ENCODE peak calls at places on chromosomes 5 and 9, in six cellular contexts. H is SJCRH30, I is Peyer's patch, G is GM23248, E is hepatocyte, C is left ventricle myocardium inferior. D is an unnamed sample.

GRCh38 chr5:73564644-73565165 is 734 bp downstream of the ANKRA2 start:
- DNase-seq in E (no peak), C (no peak), I (no peak), G (peak; percentile 48), H (peak; percentile 24), D (no peak)

GRCh38 chr9:90974007-90974406 is 172.4 kb downstream of the SYK start:
- DNase-seq in C (no peak), G (no peak), E (no peak), H (no peak), I (no peak), D (no peak)

GRCh38 chr5:78778538-78778937 is 130.0 kb upstream of the LHFPL2 start:
- DNase-seq in I (no peak), G (peak; percentile 64), C (no peak), H (peak; percentile 72), E (no peak), D (no peak)

GRCh38 chr9:130665431-130666392 is 1.3 kb downstream of the PRDM12 start:
- DNase-seq in C (no peak), H (peak; percentile 76), G (peak; percentile 40), I (no peak), E (no peak), D (peak; percentile 79)

GRCh38 chr9:33881635-33882034 is 64.7 kb downstream of the UBE2R2 start:
- DNase-seq in C (no peak), E (no peak), G (peak; percentile 56), I (no peak), H (no peak), D (no peak)

GRCh38 chr5:139232161-139232724 is 34.1 kb upstream of the SIL1 start:
- DNase-seq in I (no peak), H (no peak), C (no peak), G (peak; percentile 14), E (peak; percentile 15), D (no peak)

GRCh38 chr5:98639258-98639657 is 134.2 kb upstream of the RGMB start:
- DNase-seq in G (no peak), C (no peak), H (peak; percentile 13), I (no peak), E (no peak), D (peak; percentile 62)

GRCh38 chr9:27726244-27727141 is 153.2 kb upstream of the C9orf72 start:
- DNase-seq in E (peak; percentile 87), G (peak; percentile 71), H (peak; percentile 79), I (peak; percentile 64), C (peak; percentile 20), D (peak; percentile 90)

GRCh38 chr9:91898451-91899433 is 51.3 kb downstream of the ROR2 start:
- DNase-seq in I (no peak), E (peak; percentile 58), C (no peak), G (peak; percentile 47), H (peak; percentile 20), D (peak; percentile 77)

DNA sequence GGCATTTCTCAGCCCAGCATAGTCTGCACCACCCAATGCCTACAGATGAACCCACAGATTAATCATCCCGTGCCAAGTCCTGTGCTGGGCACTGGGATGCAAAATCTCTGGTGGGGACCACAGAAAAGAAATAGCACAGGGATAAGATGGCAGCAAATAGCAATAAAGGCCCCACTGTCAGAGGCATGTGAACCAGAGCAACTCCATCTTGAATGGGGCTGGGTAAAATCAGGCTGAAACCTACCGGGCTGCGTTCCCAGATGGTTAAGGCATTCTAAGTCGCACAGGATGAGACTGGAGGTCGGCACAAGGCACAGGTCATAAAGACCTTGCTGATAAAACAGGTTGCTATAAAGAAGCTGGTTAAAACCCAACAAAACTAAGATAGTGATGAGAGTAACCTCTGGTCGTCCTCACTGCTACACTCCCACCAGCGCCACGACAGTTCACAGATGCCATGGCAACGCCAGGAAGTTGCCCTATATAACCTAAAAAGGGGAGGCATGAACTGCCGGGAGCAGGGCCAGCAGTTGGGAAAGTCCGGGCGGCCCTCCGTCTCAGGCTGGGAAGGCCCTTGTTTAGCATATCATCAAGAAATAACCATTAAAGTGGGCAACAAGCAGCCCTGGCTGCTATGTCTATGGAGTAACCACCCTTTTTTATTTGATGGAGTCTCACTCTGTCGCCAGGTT is 65.2 kb downstream of the C9orf50 start:
- DNase-seq in I (no peak), C (no peak), H (no peak), E (no peak), G (no peak), D (peak; percentile 49)
- H3K27ac ChIP-seq in I (no peak overlapping the region), C (no peak overlapping the region), H (no peak overlapping the region), E (no peak overlapping the region), G (no peak overlapping the region), D (no peak overlapping the region)

DNA sequence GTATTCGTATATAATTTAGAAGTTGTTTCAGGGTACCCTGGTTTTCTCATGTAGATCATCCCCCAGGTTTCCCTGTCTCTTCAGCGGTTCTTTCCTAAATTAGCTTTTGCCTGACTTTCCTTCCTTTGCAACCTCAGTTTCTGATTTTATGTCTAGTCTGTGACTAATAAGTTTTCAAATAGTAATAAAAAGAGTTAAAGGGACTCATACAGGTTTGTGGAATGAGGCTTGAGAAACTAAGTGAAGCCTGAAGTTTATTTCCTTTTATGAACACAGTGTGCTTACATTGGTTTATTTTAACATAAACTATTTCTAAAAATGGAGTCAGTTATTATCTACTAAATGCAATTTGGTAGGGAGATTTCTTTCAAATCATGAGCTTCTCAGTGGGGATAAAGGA is 96.8 kb downstream of the TRIO start:
- DNase-seq in H (no peak), I (no peak), E (no peak), G (no peak), C (no peak), D (no peak)
- H3K4me1 ChIP-seq in H (peaks cover 43% of the 10 kb centered on the region), I (peaks cover 17% of the 10 kb centered on the region), E (no peaks in the 10 kb centered on the region), G (peaks cover 83% of the 10 kb centered on the region), C (peaks cover 81% of the 10 kb centered on the region), D (peaks cover 4% of the 10 kb centered on the region)

GRCh38 chr9:117403848-117404247 is 11.0 kb downstream of the ASTN2 start:
- DNase-seq in I (no peak), E (no peak), H (no peak), G (no peak), C (no peak), D (no peak)
- H3K27ac ChIP-seq in I (no peak overlapping the region), E (no peak overlapping the region), H (no peak overlapping the region), G (no peak overlapping the region), C (no peak overlapping the region), D (no peak overlapping the region)

GRCh38 chr9:127545196-127546124 is 66.6 kb upstream of the STXBP1 start:
- DNase-seq in H (peak; percentile 91), I (peak; percentile 61), C (no peak), G (peak; percentile 65), E (peak; percentile 82), D (peak; percentile 82)
- H3K4me1 ChIP-seq in H (peaks cover 45% of the 10 kb centered on the region), I (peaks cover 77% of the 10 kb centered on the region), C (peaks cover 94% of the 10 kb centered on the region), G (peaks cover 74% of the 10 kb centered on the region), E (peaks cover 23% of the 10 kb centered on the region), D (peaks cover 8% of the 10 kb centered on the region)

GRCh38 chr9:10612649-10613398 is at the start of gene PTPRD:
- DNase-seq in C (no peak), I (no peak), G (peak; percentile 42), E (peak; percentile 85), H (peak; percentile 6), D (peak; percentile 89)
- H3K27ac ChIP-seq in C (no peak within 1 kb of the TSS), I (no peak within 1 kb of the TSS), G (no peak within 1 kb of the TSS), E (no peak within 1 kb of the TSS), H (no peak within 1 kb of the TSS), D (no peak within 1 kb of the TSS)

GRCh38 chr5:88396126-88396525 is 127.5 kb upstream of the TMEM161B start:
- DNase-seq in G (no peak), H (no peak), E (no peak), I (no peak), C (no peak), D (no peak)

GRCh38 chr5:88393721-88394530 is 125.3 kb upstream of the TMEM161B start:
- DNase-seq in E (no peak), G (no peak), C (no peak), I (no peak), H (no peak), D (no peak)

GRCh38 chr5:88394531-88395185 is 126.0 kb upstream of the TMEM161B start:
- DNase-seq in I (no peak), E (no peak), C (no peak), G (no peak), H (no peak), D (no peak)

GRCh38 chr5:88391116-88391515 is 122.5 kb upstream of the TMEM161B start:
- DNase-seq in G (no peak), E (no peak), I (no peak), C (no peak), H (no peak), D (no peak)

DNA sequence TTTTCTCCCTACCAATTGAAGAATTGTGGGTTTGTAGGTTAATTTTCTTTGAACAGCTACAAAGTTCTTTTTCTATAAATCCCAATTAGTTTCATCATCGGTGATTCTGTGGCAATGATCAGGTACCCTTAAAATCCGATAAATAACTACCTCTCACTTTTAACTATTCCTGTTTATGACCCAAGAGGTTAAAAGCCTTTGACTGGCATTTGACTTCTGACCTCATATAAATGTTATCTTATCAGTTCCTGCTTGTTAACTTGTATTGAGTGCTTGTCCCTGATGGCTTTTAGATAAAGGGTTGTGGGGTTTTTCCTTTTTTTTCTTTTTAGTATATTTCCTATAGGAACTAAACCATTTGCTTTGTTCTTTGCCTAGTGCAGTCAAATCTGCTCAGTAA is 124.4 kb upstream of the TMEM161B start:
- DNase-seq in H (no peak), I (no peak), E (no peak), C (no peak), G (no peak), D (no peak)
- H3K4me1 ChIP-seq in H (no peaks in the 10 kb centered on the region), I (no peaks in the 10 kb centered on the region), E (no peaks in the 10 kb centered on the region), C (peaks cover 1% of the 10 kb centered on the region), G (no peaks in the 10 kb centered on the region), D (no peaks in the 10 kb centered on the region)

DNA sequence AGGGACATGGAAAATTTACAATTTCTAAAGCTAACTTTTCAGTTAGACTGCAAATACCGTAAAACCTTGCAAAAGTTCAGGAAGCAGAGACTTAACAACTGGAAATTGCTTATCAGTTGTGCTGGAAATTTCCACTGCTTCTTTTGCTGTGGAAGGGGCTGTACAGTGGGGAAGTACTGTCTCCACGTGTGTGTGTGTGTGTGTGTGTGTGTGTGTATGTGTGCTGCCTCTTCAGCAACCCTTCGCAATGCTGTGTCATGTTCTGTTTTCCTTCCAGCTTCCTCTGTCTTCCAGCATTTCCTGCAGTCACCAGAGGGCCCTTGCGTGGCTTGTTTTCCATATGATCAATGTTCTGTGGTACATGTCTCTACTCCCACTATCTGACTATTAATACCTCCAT is 87.5 kb upstream of the RANBP3L start:
- DNase-seq in C (no peak), E (peak; percentile 41), H (no peak), I (no peak), G (no peak), D (no peak)
- H3K27ac ChIP-seq in C (peak overlapping the region; percentile 44), E (peak overlapping the region; percentile 1), H (no peak overlapping the region), I (no peak overlapping the region), G (no peak overlapping the region), D (no peak overlapping the region)

GRCh38 chr5:135385576-135385975 is 13.5 kb downstream of the MACROH2A1 start:
- DNase-seq in E (peak; percentile 31), G (no peak), I (no peak), C (no peak), H (no peak), D (no peak)

GRCh38 chr5:135386096-135386495 is 12.9 kb downstream of the MACROH2A1 start:
- DNase-seq in G (peak; percentile 89), H (no peak), E (no peak), I (no peak), C (no peak), D (no peak)

GRCh38 chr5:135386886-135387628 is 12.0 kb downstream of the MACROH2A1 start:
- DNase-seq in G (peak; percentile 98), C (no peak), E (peak; percentile 77), H (peak; percentile 39), I (peak; percentile 74), D (no peak)

GRCh38 chr5:135383803-135384495 is 15.1 kb downstream of the MACROH2A1 start:
- DNase-seq in E (no peak), I (no peak), G (peak; percentile 43), C (no peak), H (no peak), D (no peak)

GRCh38 chr5:135384898-135385297 is 14.1 kb downstream of the MACROH2A1 start:
- DNase-seq in H (no peak), I (no peak), G (no peak), C (no peak), E (no peak), D (no peak)
- H3K4me1 ChIP-seq in H (peaks cover 17% of the 10 kb centered on the region), I (peaks cover 31% of the 10 kb centered on the region), G (peaks cover 41% of the 10 kb centered on the region), C (peaks cover 93% of the 10 kb centered on the region), E (peaks cover 12% of the 10 kb centered on the region), D (peaks cover 4% of the 10 kb centered on the region)